ENCODE peak calls at places on chromosome 1, in seven cellular contexts. J, Z, A, P, Y, O and D are unnamed samples.

GRCh38 chr1:224106568-224107281 is 7.2 kb upstream of the FBXO28 start:
- ATAC-seq in J (no peak), Z (peak; percentile 32), A (no peak), P (no peak), Y (peak; percentile 97), O (peak; percentile 65), D (no peak)

GRCh38 chr1:6591222-6591621 is 11.4 kb downstream of the ZBTB48 start:
- ATAC-seq in J (peak; percentile 28), Z (no peak), A (no peak), P (peak; percentile 42), Y (no peak), O (no peak), D (no peak)

GRCh38 chr1:173410133-173410793 is 66.9 kb upstream of the PRDX6 start:
- ATAC-seq in J (no peak), Z (no peak), A (no peak), P (no peak), Y (peak; percentile 32), O (peak; percentile 43), D (no peak)

GRCh38 chr1:29471487-29472313 is 235.4 kb downstream of the PTPRU start:
- ATAC-seq in J (no peak), Z (no peak), A (no peak), P (no peak), Y (no peak), O (no peak), D (no peak)

GRCh38 chr1:180179162-180179957 is 24.7 kb downstream of the QSOX1 start:
- ATAC-seq in J (no peak), Z (no peak), A (no peak), P (no peak), Y (no peak), O (no peak), D (no peak)

GRCh38 chr1:150869683-150870082 is 6.7 kb downstream of the ARNT start:
- ATAC-seq in J (no peak), Z (no peak), A (no peak), P (no peak), Y (no peak), O (no peak), D (no peak)

GRCh38 chr1:96080925-96081324 is 640.7 kb upstream of the PTBP2 start:
- ATAC-seq in J (no peak), Z (no peak), A (no peak), P (no peak), Y (no peak), O (no peak), D (no peak)

GRCh38 chr1:92953491-92953890 is 7.8 kb downstream of the DIPK1A start:
- ATAC-seq in J (no peak), Z (no peak), A (no peak), P (no peak), Y (no peak), O (no peak), D (no peak)

GRCh38 chr1:223364685-223365382 is 858 bp upstream of the SUSD4 start:
- ATAC-seq in J (peak; percentile 44), Z (peak; percentile 25), A (no peak), P (peak; percentile 22), Y (no peak), O (no peak), D (peak; percentile 29)

GRCh38 chr1:153774780-153775431 is at the start of gene SLC27A3:
- ATAC-seq in J (peak; percentile 87), Z (peak; percentile 88), A (peak; percentile 80), P (peak; percentile 34), Y (peak; percentile 83), O (peak; percentile 60), D (peak; percentile 87)

GRCh38 chr1:183911285-183911684 is 106.4 kb downstream of the RGL1 start:
- ATAC-seq in J (peak; percentile 37), Z (no peak), A (peak; percentile 19), P (no peak), Y (no peak), O (no peak), D (no peak)

GRCh38 chr1:43930168-43930948 is 3.2 kb upstream of the ARTN start:
- ATAC-seq in J (no peak), Z (no peak), A (no peak), P (no peak), Y (no peak), O (no peak), D (no peak)

GRCh38 chr1:53705446-53706096 is 33.4 kb downstream of the GLIS1 start:
- ATAC-seq in J (no peak), Z (no peak), A (no peak), P (no peak), Y (no peak), O (no peak), D (no peak)

GRCh38 chr1:150889650-150890416 is 2.9 kb downstream of the CTXND2 start:
- ATAC-seq in J (no peak), Z (no peak), A (no peak), P (no peak), Y (no peak), O (no peak), D (no peak)

GRCh38 chr1:27864264-27864895 is 8.0 kb upstream of the THEMIS2 start:
- ATAC-seq in J (peak; percentile 76), Z (peak; percentile 44), A (peak; percentile 49), P (no peak), Y (no peak), O (no peak), D (peak; percentile 22)

GRCh38 chr1:45953934-45954333 is 150.5 kb downstream of the MAST2 start:
- ATAC-seq in J (peak; percentile 43), Z (peak; percentile 33), A (no peak), P (peak; percentile 55), Y (peak; percentile 53), O (no peak), D (peak; percentile 69)

GRCh38 chr1:235098547-235098946 is 30.1 kb downstream of the TOMM20 start:
- ATAC-seq in J (no peak), Z (no peak), A (no peak), P (no peak), Y (no peak), O (no peak), D (no peak)

GRCh38 chr1:84582802-84583587 is 8.8 kb upstream of the CTBS start:
- ATAC-seq in J (no peak), Z (peak; percentile 84), A (peak; percentile 28), P (no peak), Y (peak; percentile 24), O (no peak), D (no peak)

GRCh38 chr1:1213153-1213918 is 617 bp downstream of the TNFRSF4 start:
- ATAC-seq in J (peak; percentile 1), Z (peak; percentile 9), A (no peak), P (peak; percentile 36), Y (no peak), O (no peak), D (peak; percentile 4)

DNA sequence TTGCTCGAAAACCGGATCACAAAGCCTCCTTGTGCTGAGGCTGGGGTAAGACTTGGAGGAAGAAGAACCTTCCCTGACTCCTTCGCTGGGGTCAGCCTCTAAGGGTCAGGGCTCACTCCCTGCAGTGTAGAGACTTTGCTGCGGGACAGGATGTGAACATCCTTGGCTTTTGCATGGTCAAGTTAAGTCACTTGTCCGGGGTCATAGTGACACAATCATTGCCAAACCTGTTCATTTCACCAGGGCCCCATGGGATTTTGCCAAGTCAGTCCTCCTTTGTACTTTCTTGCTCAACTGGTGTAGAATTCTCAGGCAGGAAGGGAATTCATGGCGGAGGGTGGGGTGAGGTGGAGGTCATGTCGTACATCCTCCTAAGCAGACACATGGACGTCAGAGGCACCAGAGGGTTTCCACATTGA is 24.7 kb upstream of the IL10 start:
- ATAC-seq in J (peak; percentile 63), Z (peak; percentile 58), A (no peak), P (no peak), Y (no peak), O (no peak), D (peak; percentile 39)
- H3K4me1 ChIP-seq in J (no peaks in the 10 kb centered on the region), Z (no peaks in the 10 kb centered on the region), A (no peaks in the 10 kb centered on the region), P (no peaks in the 10 kb centered on the region), Y (no peaks in the 10 kb centered on the region), O (no peaks in the 10 kb centered on the region), D (no peaks in the 10 kb centered on the region)

DNA sequence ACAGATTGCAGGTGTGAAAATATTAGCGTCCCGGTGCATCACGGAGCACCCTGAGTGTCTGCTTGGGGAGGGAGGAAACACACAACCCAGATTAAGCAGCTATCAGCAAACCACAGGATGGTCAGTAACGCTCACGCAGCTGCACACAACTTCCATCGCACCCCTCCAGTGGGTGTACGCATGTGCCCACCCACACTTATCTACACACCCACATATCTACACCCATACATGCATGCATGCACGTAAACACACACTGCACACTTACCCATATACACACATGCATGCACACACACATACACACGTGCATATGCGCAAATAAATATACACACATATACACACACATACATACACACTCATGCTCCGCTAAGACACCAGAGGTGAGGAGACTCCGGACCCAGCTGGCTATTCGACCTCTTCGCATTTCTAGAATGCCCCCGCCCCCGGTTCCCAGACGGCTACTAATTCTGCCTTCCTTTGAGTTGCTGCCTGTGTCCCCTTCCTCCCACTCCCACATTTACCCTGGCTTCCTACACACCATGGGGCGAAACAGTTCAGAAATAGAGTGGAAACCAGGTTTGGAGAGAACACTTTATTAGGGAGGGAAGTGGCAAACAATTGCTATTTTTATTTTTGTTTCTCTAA is 26.2 kb downstream of the ITPKB start:
- ATAC-seq in J (no peak), Z (no peak), A (no peak), P (no peak), Y (no peak), O (no peak), D (no peak)
- H3K4me1 ChIP-seq in J (peaks cover 61% of the 10 kb centered on the region), Z (peaks cover 26% of the 10 kb centered on the region), A (peaks cover 79% of the 10 kb centered on the region), P (peaks cover 29% of the 10 kb centered on the region), Y (peaks cover 21% of the 10 kb centered on the region), O (no peaks in the 10 kb centered on the region), D (peaks cover 12% of the 10 kb centered on the region)

GRCh38 chr1:185561629-185562028 is 172.6 kb upstream of the HMCN1 start:
- ATAC-seq in J (no peak), Z (no peak), A (no peak), P (no peak), Y (no peak), O (no peak), D (no peak)

GRCh38 chr1:185565314-185565713 is 168.9 kb upstream of the HMCN1 start:
- ATAC-seq in J (no peak), Z (no peak), A (no peak), P (no peak), Y (peak; percentile 66), O (peak; percentile 95), D (no peak)

GRCh38 chr1:185559684-185560310 is 174.4 kb upstream of the HMCN1 start:
- ATAC-seq in J (peak; percentile 86), Z (peak; percentile 83), A (peak; percentile 67), P (peak; percentile 44), Y (peak; percentile 77), O (peak; percentile 48), D (peak; percentile 51)

GRCh38 chr1:185560760-185561159 is 173.4 kb upstream of the HMCN1 start:
- ATAC-seq in J (peak; percentile 34), Z (no peak), A (peak; percentile 25), P (no peak), Y (no peak), O (no peak), D (no peak)

GRCh38 chr1:185562623-185563359 is 171.4 kb upstream of the HMCN1 start:
- ATAC-seq in J (no peak), Z (no peak), A (no peak), P (no peak), Y (no peak), O (no peak), D (no peak)
- H3K4me1 ChIP-seq in J (peaks cover 12% of the 10 kb centered on the region), Z (no peaks in the 10 kb centered on the region), A (peaks cover 8% of the 10 kb centered on the region), P (no peaks in the 10 kb centered on the region), Y (peaks cover 8% of the 10 kb centered on the region), O (peaks cover 45% of the 10 kb centered on the region), D (peaks cover 6% of the 10 kb centered on the region)

DNA sequence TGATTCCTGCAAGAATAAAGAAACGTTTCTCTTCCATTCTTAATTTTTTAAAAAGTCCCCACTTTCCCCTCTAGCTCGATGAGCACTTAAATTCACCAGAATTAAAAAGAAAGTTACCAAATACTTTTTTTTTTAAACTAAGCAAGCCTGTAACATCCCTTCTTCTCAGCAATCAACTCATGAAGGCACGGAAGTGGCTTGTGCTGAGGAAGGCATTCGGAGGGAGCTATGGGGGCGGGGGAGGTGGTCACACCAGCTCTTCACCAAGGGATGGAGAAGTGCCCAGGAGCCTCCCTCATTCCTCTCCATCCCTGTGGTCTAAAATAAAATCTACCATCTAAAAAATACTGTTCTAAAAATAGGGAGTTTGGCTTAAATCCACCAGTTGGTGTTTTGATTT is 61.3 kb downstream of the GADD45A start:
- ATAC-seq in J (no peak), Z (no peak), A (no peak), P (no peak), Y (no peak), O (no peak), D (no peak)
- H3K4me1 ChIP-seq in J (peaks cover 31% of the 10 kb centered on the region), Z (peaks cover 4% of the 10 kb centered on the region), A (peaks cover 55% of the 10 kb centered on the region), P (peaks cover 30% of the 10 kb centered on the region), Y (peaks cover 20% of the 10 kb centered on the region), O (peaks cover 36% of the 10 kb centered on the region), D (peaks cover 69% of the 10 kb centered on the region)